ENCODE peak calls at places on chromosomes 12 and 14, in ten cellular contexts. R, M, P, E, L, T, D, B, U and V are unnamed samples.

GRCh38 chr12:125244338-125244737 is 179.1 kb downstream of the AACS start:
- DNase-seq in E (no peak), R (no peak), P (no peak), M (no peak), D (no peak), B (no peak), L (no peak), U (no peak), T (no peak), V (no peak)

GRCh38 chr14:69260979-69261605 is 1.1 kb downstream of the GALNT16 start:
- DNase-seq in R (no peak), U (no peak), E (no peak), P (peak; percentile 48), D (peak; percentile 54), L (no peak), T (peak; percentile 82), M (no peak), B (peak; percentile 72), V (no peak)

GRCh38 chr14:90750191-90750590 is 66.0 kb downstream of the TTC7B start:
- DNase-seq in P (no peak), M (no peak), D (no peak), L (no peak), T (no peak), R (no peak), E (no peak), U (no peak), B (no peak), V (no peak)

GRCh38 chr12:46217686-46218508 is 50.9 kb downstream of the SLC38A1 start:
- DNase-seq in D (no peak), E (no peak), B (no peak), U (peak; percentile 38), L (no peak), P (no peak), R (no peak), T (no peak), M (no peak), V (no peak)

GRCh38 chr14:90522585-90523191 is 125.9 kb downstream of the CALM1 start:
- DNase-seq in T (no peak), D (no peak), L (no peak), E (no peak), M (peak; percentile 90), P (no peak), R (peak; percentile 24), B (no peak), U (no peak), V (no peak)

GRCh38 chr14:105878554-105878953 is 352.2 kb downstream of the TMEM121 start:
- DNase-seq in E (no peak), L (no peak), T (no peak), R (no peak), U (no peak), D (no peak), P (no peak), B (no peak), M (no peak), V (peak; percentile 52)

GRCh38 chr14:61625171-61625570 is 70.1 kb upstream of the HIF1A start:
- DNase-seq in B (peak; percentile 10), M (no peak), T (no peak), U (no peak), P (no peak), D (no peak), R (no peak), L (no peak), E (no peak), V (no peak)

GRCh38 chr14:64721391-64721791 is 17.2 kb downstream of the PLEKHG3 start:
- DNase-seq in U (no peak), P (no peak), M (peak; percentile 22), B (no peak), E (peak; percentile 51), L (peak; percentile 41), D (no peak), R (peak; percentile 76), T (no peak), V (no peak)

GRCh38 chr14:101505216-101505970 is 55.9 kb upstream of the DIO3 start:
- DNase-seq in D (no peak), U (no peak), E (no peak), L (no peak), P (no peak), B (no peak), T (no peak), R (no peak), M (no peak), V (peak; percentile 47)

GRCh38 chr14:55948399-55948798 is 169.8 kb upstream of the PELI2 start:
- DNase-seq in D (no peak), R (no peak), P (no peak), B (no peak), U (no peak), T (no peak), L (no peak), E (no peak), M (no peak), V (no peak)

GRCh38 chr14:85531594-85532391 is 1.8 kb downstream of the FLRT2 start:
- DNase-seq in B (peak; percentile 32), D (no peak), P (peak; percentile 33), T (no peak), R (peak; percentile 96), M (no peak), L (no peak), E (no peak), U (no peak), V (peak; percentile 74)

GRCh38 chr14:76564471-76565119 is 188.7 kb downstream of the ESRRB start:
- DNase-seq in B (peak; percentile 19), R (no peak), E (no peak), U (no peak), L (no peak), D (no peak), M (no peak), P (no peak), T (no peak), V (no peak)

GRCh38 chr12:85740190-85740589 is 96.0 kb downstream of the RASSF9 start:
- DNase-seq in U (no peak), R (no peak), L (no peak), E (no peak), D (no peak), B (no peak), M (peak; percentile 36), T (no peak), P (no peak), V (no peak)

GRCh38 chr14:57884175-57884574 is 18.3 kb upstream of the SLC35F4 start:
- DNase-seq in D (no peak), R (peak; percentile 15), M (no peak), T (no peak), P (no peak), L (no peak), U (no peak), E (no peak), B (no peak), V (no peak)

GRCh38 chr12:20716037-20716436 is 20.9 kb downstream of the SLCO1C1 start:
- DNase-seq in E (no peak), R (no peak), U (no peak), B (no peak), D (no peak), L (no peak), P (no peak), M (no peak), T (no peak), V (no peak)

GRCh38 chr12:49428652-49429549 is 61.6 kb downstream of the SPATS2 start:
- DNase-seq in T (no peak), E (peak; percentile 49), U (no peak), M (no peak), R (peak; percentile 85), P (no peak), B (peak; percentile 14), D (no peak), L (peak; percentile 32), V (no peak)

GRCh38 chr14:22623047-22623446 is 21.1 kb downstream of the OR6J1 start:
- DNase-seq in M (no peak), P (no peak), T (no peak), B (no peak), U (no peak), D (no peak), R (no peak), L (no peak), E (no peak), V (no peak)

GRCh38 chr12:130803707-130804106 is 35.3 kb downstream of the STX2 start:
- DNase-seq in M (no peak), L (peak; percentile 11), U (no peak), R (peak; percentile 50), T (no peak), B (no peak), E (no peak), D (no peak), P (no peak), V (no peak)

GRCh38 chr14:67345583-67345982 is 14.0 kb downstream of the ATP6V1D start:
- DNase-seq in T (no peak), R (no peak), L (no peak), M (no peak), U (no peak), E (no peak), D (no peak), P (no peak), B (no peak), V (no peak)

GRCh38 chr14:58465425-58465824 is 37.9 kb downstream of the KIAA0586 start:
- DNase-seq in E (no peak), D (no peak), R (peak; percentile 61), M (no peak), U (no peak), L (peak; percentile 3), T (no peak), B (peak; percentile 13), P (no peak), V (no peak)

GRCh38 chr12:110266980-110267620 is 13.9 kb upstream of the ATP2A2 start:
- DNase-seq in L (peak; percentile 68), E (peak; percentile 94), D (no peak), T (no peak), U (no peak), M (peak; percentile 43), R (peak; percentile 71), B (no peak), P (no peak), V (no peak)

GRCh38 chr12:95624544-95624943 is 73.3 kb upstream of the USP44 start:
- DNase-seq in R (peak; percentile 41), M (no peak), D (no peak), T (no peak), L (no peak), B (no peak), P (no peak), U (no peak), E (no peak), V (no peak)

GRCh38 chr14:103550451-103551337 is 11.8 kb downstream of the BAG5 start:
- DNase-seq in D (no peak), L (no peak), E (no peak), R (no peak), P (no peak), T (no peak), B (no peak), U (no peak), M (no peak), V (peak; percentile 68)

GRCh38 chr12:17949558-17950141 is 140.3 kb downstream of the RERGL start:
- DNase-seq in L (no peak), D (no peak), E (no peak), T (no peak), B (no peak), R (no peak), P (no peak), M (no peak), U (no peak), V (no peak)

GRCh38 chr14:90299408-90299807 is 32.3 kb downstream of the NRDE2 start:
- DNase-seq in M (no peak), B (no peak), E (no peak), P (no peak), T (no peak), R (no peak), U (no peak), D (no peak), L (no peak), V (no peak)

GRCh38 chr12:25041006-25041741 is 92.3 kb upstream of the BCAT1 start:
- DNase-seq in M (no peak), R (peak; percentile 10), L (no peak), B (no peak), E (no peak), P (no peak), T (no peak), U (no peak), D (no peak), V (no peak)

GRCh38 chr14:24992624-24993360 is 57.2 kb downstream of the STXBP6 start:
- DNase-seq in D (no peak), P (no peak), U (no peak), R (peak; percentile 18), B (no peak), M (no peak), L (no peak), T (no peak), E (no peak), V (no peak)

GRCh38 chr12:119176267-119177055 is 2.3 kb upstream of the HSPB8 start:
- DNase-seq in B (peak; percentile 66), L (peak; percentile 96), E (peak; percentile 38), U (no peak), D (no peak), M (peak; percentile 44), R (peak; percentile 76), T (peak; percentile 61), P (no peak), V (peak; percentile 88)